ENCODE peak calls at places on chromosomes 4 and X, in nine cellular contexts. R is AG09309, I is fibroblast of mammary gland, U is BJ, V is GM20000, Z is endothelial cell of umbilical vein, O is upper lobe of left lung, X is endodermal cell, E is GM12865. L is an unnamed sample.

GRCh38 chrX:134632386-134632785 is 25.9 kb downstream of the PLAC1 start:
- DNase-seq in R (no peak), I (no peak), U (no peak), V (no peak), Z (no peak), O (no peak), X (no peak), E (no peak), L (no peak)

GRCh38 chrX:12701625-12702024 is 89.6 kb upstream of the PRPS2 start:
- DNase-seq in R (peak), I (peak), U (peak), V (peak), Z (peak), O (peak), X (peak), E (peak), L (peak)

GRCh38 chr4:169136796-169137554 is 126.9 kb upstream of the CBR4 start:
- DNase-seq in R (no peak), I (no peak), U (no peak), V (no peak), Z (peak), O (no peak), X (no peak), E (no peak), L (no peak)

GRCh38 chr4:169340834-169341233 is 70.1 kb upstream of the SH3RF1 start:
- DNase-seq in R (no peak), I (no peak), U (no peak), V (no peak), Z (no peak), O (no peak), X (no peak), E (no peak), L (no peak)

GRCh38 chr4:101178731-101179130 is 168.6 kb downstream of the PPP3CA start:
- DNase-seq in R (no peak), I (peak), U (no peak), V (no peak), Z (no peak), O (no peak), X (no peak), E (no peak), L (no peak)

GRCh38 chr4:85854543-85854942 is 379.6 kb downstream of the ARHGAP24 start:
- DNase-seq in R (no peak), I (peak), U (no peak), V (no peak), Z (peak), O (no peak), X (no peak), E (no peak), L (no peak)

GRCh38 chr4:105887508-105887907 is 7.8 kb upstream of the NPNT start:
- DNase-seq in R (no peak), I (no peak), U (no peak), V (no peak), Z (no peak), O (no peak), X (no peak), E (no peak), L (no peak)

GRCh38 chr4:153573221-153573620 is 107.1 kb downstream of the TMEM131L start:
- DNase-seq in R (no peak), I (no peak), U (no peak), V (no peak), Z (no peak), O (no peak), X (no peak), E (no peak), L (no peak)

GRCh38 chrX:40579880-40580536 is 762 bp upstream of the ATP6AP2 start:
- DNase-seq in R (no peak), I (no peak), U (no peak), V (no peak), Z (peak), O (no peak), X (no peak), E (no peak), L (no peak)

GRCh38 chr4:100170986-100171385 is 19.3 kb downstream of the DDIT4L start:
- DNase-seq in R (no peak), I (peak), U (no peak), V (no peak), Z (peak), O (no peak), X (no peak), E (no peak), L (no peak)

GRCh38 chr4:75919914-75920313 is 17.7 kb upstream of the PPEF2 start:
- DNase-seq in R (no peak), I (peak), U (no peak), V (no peak), Z (no peak), O (no peak), X (no peak), E (no peak), L (no peak)

GRCh38 chr4:150217804-150218203 is 139.6 kb downstream of the DCLK2 start:
- DNase-seq in R (no peak), I (no peak), U (no peak), V (no peak), Z (no peak), O (no peak), X (no peak), E (no peak), L (no peak)

GRCh38 chr4:157121396-157121795 is 45.4 kb downstream of the GLRB start:
- DNase-seq in R (peak), I (peak), U (peak), V (no peak), Z (no peak), O (no peak), X (no peak), E (no peak), L (peak)

GRCh38 chrX:108453841-108454240 is 14.2 kb downstream of the COL4A5 start:
- DNase-seq in R (no peak), I (no peak), U (no peak), V (no peak), Z (peak), O (no peak), X (no peak), E (no peak), L (no peak)

GRCh38 chrX:38183577-38183976 is 37.1 kb downstream of the SRPX start:
- DNase-seq in R (no peak), I (peak), U (no peak), V (no peak), Z (no peak), O (no peak), X (no peak), E (no peak), L (no peak)

GRCh38 chr4:3765271-3766206 is 646 bp upstream of the ADRA2C start:
- DNase-seq in R (peak), I (peak), U (no peak), V (peak), Z (no peak), O (no peak), X (peak), E (no peak), L (no peak)

GRCh38 chr4:23083391-23083790 is 390.7 kb downstream of the GBA3 start:
- DNase-seq in R (no peak), I (no peak), U (no peak), V (no peak), Z (no peak), O (no peak), X (no peak), E (no peak), L (no peak)

GRCh38 chrX:40922307-40922706 is 162.9 kb upstream of the USP9X start:
- DNase-seq in R (no peak), I (peak), U (no peak), V (no peak), Z (peak), O (no peak), X (peak), E (peak), L (no peak)

GRCh38 chrX:153776611-153777045 is 4.2 kb upstream of the SRPK3 start:
- DNase-seq in R (no peak), I (no peak), U (no peak), V (no peak), Z (no peak), O (no peak), X (no peak), E (peak), L (no peak)

GRCh38 chr4:128310266-128310697 is 22.7 kb upstream of the PGRMC2 start:
- DNase-seq in R (no peak), I (peak), U (no peak), V (no peak), Z (no peak), O (no peak), X (peak), E (no peak), L (no peak)

DNA sequence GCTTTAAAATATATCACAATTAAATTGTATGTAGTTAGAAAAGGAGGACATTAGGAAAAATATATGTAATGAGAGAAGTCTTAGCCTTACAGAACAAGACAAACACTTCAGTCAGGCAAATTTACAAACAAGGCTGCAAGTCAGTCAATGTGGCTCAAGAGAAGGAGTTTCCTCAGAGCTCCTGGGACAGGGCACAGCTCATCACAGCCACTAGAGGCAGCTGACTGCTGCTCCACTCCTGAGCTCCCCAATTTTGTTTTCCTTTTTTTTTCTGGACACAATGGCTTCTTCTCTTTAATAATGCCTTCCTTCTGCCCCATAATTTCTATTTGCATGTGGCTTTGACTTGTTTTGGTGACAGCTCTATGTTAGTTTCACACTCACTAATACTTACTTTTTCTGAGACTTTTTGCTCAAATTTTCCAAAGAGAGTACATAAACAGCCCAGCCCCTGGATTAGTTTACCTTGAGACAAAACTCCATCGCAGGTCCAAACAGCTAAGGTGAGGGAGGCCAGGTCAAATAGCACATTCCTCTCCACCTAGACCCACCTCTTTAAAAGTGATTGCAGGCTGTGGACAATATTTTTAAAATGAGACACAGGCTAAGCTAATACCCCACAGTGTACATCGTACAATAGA is 850.4 kb upstream of the FRG1 start:
- DNase-seq in R (no peak), I (peak), U (no peak), V (no peak), Z (no peak), O (no peak), X (peak), E (no peak), L (no peak)
- TF ChIP-seq CTCF in R (peak), I (peak), U (peak), V (no peak), Z (no peak), O (no peak), X (peak), E (no peak), L (peak)

DNA sequence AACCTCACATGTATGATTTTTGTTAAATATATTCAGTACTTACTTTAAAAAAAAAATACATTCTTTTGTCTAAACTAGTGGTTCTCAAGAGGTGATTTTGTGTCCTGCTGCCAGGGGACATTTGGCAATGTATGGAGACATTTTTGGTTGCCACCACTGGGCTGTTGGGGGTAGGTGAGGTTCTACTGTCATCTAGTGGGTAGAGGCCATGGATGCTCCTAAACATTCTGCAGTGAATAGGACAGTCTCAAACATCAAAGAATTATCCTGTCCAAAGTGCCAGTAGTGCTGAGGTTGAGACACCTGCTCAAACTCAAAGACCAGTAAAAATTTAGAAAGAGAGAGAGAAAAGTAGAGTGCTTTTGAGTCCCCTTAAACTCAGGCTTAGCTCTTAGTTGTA is 32.9 kb upstream of the PGM2 start:
- DNase-seq in R (no peak), I (peak), U (no peak), V (no peak), Z (peak), O (peak), X (no peak), E (peak), L (no peak)
- TF ChIP-seq CTCF in R (peak), I (peak), U (peak), V (peak), Z (peak), O (no peak), X (peak), E (peak), L (peak)

DNA sequence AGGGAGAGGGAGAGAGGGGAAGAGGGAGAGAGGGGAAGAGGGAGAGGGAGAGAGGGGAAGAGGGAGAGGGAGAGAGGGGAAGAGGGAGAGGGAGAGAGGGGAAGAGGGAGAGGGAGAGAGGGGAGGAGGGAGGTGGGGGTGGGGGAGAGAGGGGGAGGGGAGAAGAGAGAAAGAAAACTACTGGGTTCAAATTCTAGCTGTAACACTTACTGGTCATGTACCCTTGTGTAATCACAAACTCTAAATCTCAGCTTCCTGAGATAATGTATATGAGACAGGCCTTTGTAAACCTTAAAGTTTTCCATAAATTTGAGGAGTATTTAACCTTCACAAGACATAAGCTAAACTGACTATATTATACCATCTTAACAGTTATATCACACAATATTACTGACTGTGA is 109.1 kb downstream of the FGF16 start:
- DNase-seq in R (no peak), I (no peak), U (no peak), V (no peak), Z (no peak), O (no peak), X (no peak), E (no peak), L (no peak)
- TF ChIP-seq CTCF in R (no peak), I (no peak), U (no peak), V (no peak), Z (no peak), O (no peak), X (no peak), E (no peak), L (no peak)

GRCh38 chr4:51997647-51998046 is 22.5 kb downstream of the LRRC66 start:
- DNase-seq in R (no peak), I (peak), U (no peak), V (no peak), Z (no peak), O (no peak), X (no peak), E (no peak), L (no peak)
- TF ChIP-seq CTCF in R (no peak), I (peak), U (no peak), V (no peak), Z (no peak), O (no peak), X (peak), E (no peak), L (no peak)

DNA sequence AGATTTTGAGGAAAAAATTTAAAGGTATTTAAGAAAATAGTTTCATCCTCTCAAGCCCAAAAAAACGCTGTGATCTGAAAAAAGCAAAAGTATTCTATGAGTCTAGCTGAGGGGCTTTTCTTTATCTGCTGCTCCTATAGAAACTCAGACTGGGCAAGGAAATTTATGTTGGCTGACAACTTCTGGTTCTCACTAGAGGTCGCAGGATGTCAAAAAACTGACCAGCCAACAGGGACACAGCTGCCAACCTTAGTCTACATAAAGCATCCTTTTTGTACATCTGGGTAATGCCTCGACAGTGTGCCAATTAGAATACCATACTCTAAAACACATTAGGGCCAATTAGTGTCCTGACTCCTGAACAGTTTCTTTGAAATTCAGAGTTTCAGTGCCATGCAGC is 8.8 kb upstream of the TLL1 start:
- DNase-seq in R (no peak), I (no peak), U (no peak), V (no peak), Z (peak), O (no peak), X (no peak), E (no peak), L (no peak)
- TF ChIP-seq CTCF in R (no peak), I (no peak), U (no peak), V (no peak), Z (peak), O (no peak), X (peak), E (no peak), L (no peak)

DNA sequence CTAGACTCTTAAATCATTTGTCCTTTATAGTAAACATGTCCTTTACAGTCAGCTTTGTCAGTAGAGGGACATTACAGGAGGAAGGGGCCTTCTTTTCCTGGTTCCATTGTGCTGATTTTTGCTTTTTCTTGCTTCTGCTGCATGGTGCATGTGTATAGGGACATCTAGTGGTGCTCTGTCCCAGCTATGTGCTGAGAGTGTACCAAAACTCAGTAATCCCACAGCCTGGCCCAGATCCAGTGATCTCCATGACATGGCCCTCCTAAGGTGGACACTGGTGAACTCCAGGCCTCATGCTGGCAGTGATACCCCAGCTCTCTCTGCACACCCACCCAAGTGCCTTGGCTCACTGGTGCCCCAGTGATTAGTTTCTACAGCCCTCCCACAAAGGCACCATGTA is 45.2 kb downstream of the MAGEB17 start:
- DNase-seq in R (no peak), I (peak), U (no peak), V (peak), Z (peak), O (no peak), X (peak), E (peak), L (no peak)
- TF ChIP-seq CTCF in R (peak), I (peak), U (peak), V (no peak), Z (peak), O (no peak), X (peak), E (peak), L (peak)